ENCODE peak calls at places on chromosomes 2 and 18, in four cellular contexts. N is HFFc6, I is GM13976, Q is kidney epithelial cell. H is an unnamed sample.

GRCh38 chr2:117835990-117836760 is 21.7 kb downstream of the DDX18 start:
- DNase-seq in N (peak), I (peak), Q (peak), H (peak)

GRCh38 chr2:204533629-204534370 is 11.5 kb upstream of the PARD3B start:
- DNase-seq in N (peak), I (no peak), Q (no peak), H (peak)

GRCh38 chr2:241607162-241607885 is 29.6 kb downstream of the THAP4 start:
- DNase-seq in N (no peak), I (no peak), Q (no peak), H (no peak)

GRCh38 chr2:67323209-67323991 is 73.7 kb upstream of the ETAA1 start:
- DNase-seq in N (no peak), I (no peak), Q (no peak), H (no peak)

GRCh38 chr2:96733931-96734330 is 5.9 kb downstream of the LMAN2L start:
- DNase-seq in N (no peak), I (no peak), Q (no peak), H (no peak)

GRCh38 chr2:233165895-233166661 is 85.4 kb upstream of the ATG16L1 start:
- DNase-seq in N (no peak), I (no peak), Q (peak), H (peak)

GRCh38 chr2:144320491-144320890 is 199.4 kb downstream of the ZEB2 start:
- DNase-seq in N (peak), I (no peak), Q (no peak), H (peak)

GRCh38 chr2:233422649-233423435 is 68.5 kb downstream of the DGKD start:
- DNase-seq in N (no peak), I (no peak), Q (no peak), H (no peak)

GRCh38 chr2:238389985-238390682 is 36.6 kb upstream of the ASB1 start:
- DNase-seq in N (no peak), I (no peak), Q (no peak), H (peak)

GRCh38 chr2:42954227-42954962 is 162.0 kb upstream of the HAAO start:
- DNase-seq in N (no peak), I (no peak), Q (no peak), H (no peak)

GRCh38 chr2:40451926-40452605 is at the start of gene SLC8A1:
- DNase-seq in N (no peak), I (peak), Q (no peak), H (no peak)

GRCh38 chr18:78955066-78955465 is 24.6 kb upstream of the SALL3 start:
- DNase-seq in N (no peak), I (no peak), Q (no peak), H (no peak)
- TF ChIP-seq CTCF in N (no peak), I (no peak), Q (no peak), H (no peak)

GRCh38 chr2:38557217-38557616 is 45.5 kb downstream of the HNRNPLL start:
- DNase-seq in N (no peak), I (no peak), Q (no peak), H (no peak)

GRCh38 chr2:38556007-38556801 is 46.5 kb downstream of the HNRNPLL start:
- DNase-seq in N (no peak), I (no peak), Q (no peak), H (no peak)

GRCh38 chr2:38552259-38552658 is 50.5 kb downstream of the HNRNPLL start:
- DNase-seq in N (no peak), I (no peak), Q (no peak), H (no peak)

GRCh38 chr2:38553554-38553953 is 49.2 kb downstream of the HNRNPLL start:
- DNase-seq in N (no peak), I (no peak), Q (no peak), H (no peak)

DNA sequence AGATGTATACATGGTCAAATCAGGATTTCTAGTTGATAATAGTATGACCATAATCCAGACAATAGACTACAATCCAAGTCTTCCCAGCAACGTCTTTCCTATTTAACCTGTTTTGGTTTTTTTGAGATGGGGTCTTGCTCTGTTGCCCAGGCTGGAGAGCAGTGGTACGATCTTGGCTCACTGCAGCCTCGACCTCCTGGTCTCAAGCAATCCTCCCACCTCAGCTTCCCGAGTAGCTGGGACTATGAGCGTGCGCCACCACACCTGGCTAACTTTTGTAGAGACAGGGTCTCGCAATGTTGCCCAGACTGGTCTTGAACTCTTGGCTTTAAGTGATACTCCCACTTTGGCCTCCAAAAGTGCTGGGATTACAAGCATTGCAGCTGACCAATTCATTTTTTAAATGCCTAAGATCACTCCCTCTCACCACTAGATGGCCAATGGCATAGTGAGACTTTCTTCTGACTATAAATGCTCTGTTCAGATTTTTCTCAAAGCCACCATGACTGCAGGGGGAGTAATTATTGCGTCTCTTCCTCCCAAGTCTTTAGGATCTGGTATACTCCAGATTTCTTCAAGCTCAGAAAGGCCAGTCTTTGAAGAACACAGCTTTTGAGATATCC is 47.6 kb downstream of the HNRNPLL start:
- DNase-seq in N (peak), I (no peak), Q (no peak), H (no peak)
- TF ChIP-seq CTCF in N (peak), I (peak), Q (peak), H (peak)

GRCh38 chr18:56645415-56646016 is 5.6 kb upstream of the WDR7 start:
- DNase-seq in N (no peak), I (no peak), Q (no peak), H (no peak)
- TF ChIP-seq CTCF in N (peak), I (peak), Q (peak), H (peak)

GRCh38 chr2:214035091-214035852 is 375.6 kb upstream of the VWC2L start:
- DNase-seq in N (no peak), I (no peak), Q (no peak), H (no peak)
- TF ChIP-seq CTCF in N (no peak), I (no peak), Q (no peak), H (no peak)

GRCh38 chr2:26173596-26174482 is 951 bp downstream of the GAREM2 start:
- DNase-seq in N (no peak), I (no peak), Q (no peak), H (no peak)
- TF ChIP-seq CTCF in N (no peak), I (no peak), Q (no peak), H (no peak)